ENCODE peak calls at places on chromosomes 2 and 18, in six cellular contexts. M, J, R, P, K and C are unnamed samples.

GRCh38 chr2:210475726-210476125 is 833 bp downstream of the LANCL1 start:
- DNase-seq in K (no peak), R (no peak), P (no peak), M (no peak), J (no peak), C (no peak)

GRCh38 chr2:212902421-212902820 is 249.0 kb downstream of the IKZF2 start:
- DNase-seq in R (no peak), J (no peak), P (no peak), K (no peak), M (no peak), C (no peak)

GRCh38 chr2:199747427-199747826 is 103.6 kb downstream of the FTCDNL1 start:
- DNase-seq in J (no peak), K (no peak), M (no peak), P (no peak), R (no peak), C (no peak)

GRCh38 chr2:110999626-111000025 is 121.1 kb upstream of the BCL2L11 start:
- DNase-seq in R (no peak), K (no peak), M (no peak), J (no peak), P (no peak), C (no peak)

GRCh38 chr18:10771053-10771709 is 245.4 kb downstream of the NAPG start:
- DNase-seq in R (peak; percentile 74), P (no peak), M (peak; percentile 67), K (no peak), J (no peak), C (no peak)

GRCh38 chr2:58042486-58042970 is 4.1 kb upstream of the VRK2 start:
- DNase-seq in R (peak; percentile 59), J (no peak), P (no peak), M (peak; percentile 89), K (no peak), C (no peak)

GRCh38 chr2:3128786-3129185 is 248.8 kb downstream of the EIPR1 start:
- DNase-seq in P (no peak), J (no peak), M (no peak), R (no peak), K (no peak), C (no peak)

GRCh38 chr2:128442891-128443302 is 124.2 kb upstream of the HS6ST1 start:
- DNase-seq in R (peak; percentile 30), P (no peak), K (peak; percentile 70), J (peak; percentile 60), M (no peak), C (no peak)

GRCh38 chr18:67211646-67212045 is 304.9 kb downstream of the DSEL start:
- DNase-seq in M (peak; percentile 12), J (no peak), R (no peak), P (no peak), K (peak; percentile 8), C (no peak)

GRCh38 chr2:143489135-143489534 is 359.9 kb downstream of the ARHGAP15 start:
- DNase-seq in J (no peak), M (peak; percentile 93), P (no peak), K (no peak), R (peak; percentile 68), C (no peak)

GRCh38 chr18:41700435-41700834 is 254.6 kb upstream of the PIK3C3 start:
- DNase-seq in P (no peak), J (no peak), R (no peak), M (no peak), K (no peak), C (no peak)

GRCh38 chr2:11869423-11869991 is 123.1 kb downstream of the LPIN1 start:
- DNase-seq in K (no peak), M (no peak), P (no peak), J (no peak), R (no peak), C (no peak)

GRCh38 chr2:224612581-224612980 is 27.4 kb upstream of the CUL3 start:
- DNase-seq in K (no peak), P (no peak), M (no peak), J (no peak), R (no peak), C (no peak)

GRCh38 chr2:237536083-237536415 is 30.3 kb upstream of the PRLH start:
- DNase-seq in K (no peak), P (no peak), J (no peak), M (no peak), R (no peak), C (no peak)

GRCh38 chr2:96163768-96164429 is 18.7 kb upstream of the DUSP2 start:
- DNase-seq in M (no peak), P (no peak), K (no peak), R (no peak), J (no peak), C (no peak)

GRCh38 chr2:3805120-3805519 is 101.7 kb downstream of the DCDC2C start:
- DNase-seq in M (no peak), P (no peak), J (peak; percentile 80), K (peak; percentile 72), R (no peak), C (peak; percentile 17)

GRCh38 chr2:65128297-65129190 is 1.4 kb downstream of the RAB1A start:
- DNase-seq in K (no peak), J (no peak), P (no peak), M (peak; percentile 45), R (peak; percentile 80), C (no peak)

GRCh38 chr18:9792565-9793226 is 84.6 kb downstream of the RAB31 start:
- DNase-seq in P (no peak), M (no peak), J (peak; percentile 77), K (peak; percentile 71), R (no peak), C (no peak)

GRCh38 chr2:212905640-212906201 is 245.7 kb downstream of the IKZF2 start:
- DNase-seq in K (no peak), P (no peak), M (peak; percentile 6), J (no peak), R (peak; percentile 31), C (peak; percentile 39)

GRCh38 chr2:120794716-120795115 is 59.0 kb downstream of the GLI2 start:
- DNase-seq in K (no peak), M (peak; percentile 77), P (no peak), J (no peak), R (peak; percentile 49), C (no peak)
- H2BK15ac ChIP-seq in K (no peak overlapping the region), M (no peak overlapping the region), P (no peak overlapping the region), J (no peak overlapping the region), R (no peak overlapping the region), C (no peak overlapping the region)

GRCh38 chr2:144511945-144512344 is 8.0 kb downstream of the ZEB2 start:
- DNase-seq in P (no peak), M (no peak), J (no peak), K (no peak), R (no peak), C (no peak)

GRCh38 chr2:144513388-144514100 is 6.4 kb downstream of the ZEB2 start:
- DNase-seq in R (peak; percentile 84), M (peak; percentile 81), P (no peak), J (no peak), K (peak; percentile 65), C (no peak)

GRCh38 chr2:144511222-144511855 is 8.6 kb downstream of the ZEB2 start:
- DNase-seq in R (no peak), M (no peak), P (no peak), K (no peak), J (no peak), C (no peak)

GRCh38 chr2:144514731-144515424 is 5.0 kb downstream of the ZEB2 start:
- DNase-seq in P (no peak), J (no peak), R (no peak), M (no peak), K (no peak), C (no peak)

GRCh38 chr2:144512421-144513272 is 7.3 kb downstream of the ZEB2 start:
- DNase-seq in M (no peak), J (no peak), R (no peak), K (no peak), P (no peak), C (no peak)
- H3K4me1 ChIP-seq in M (peaks cover 28% of the 10 kb centered on the region), J (peaks cover 17% of the 10 kb centered on the region), R (peaks cover 20% of the 10 kb centered on the region), K (peaks cover 18% of the 10 kb centered on the region), P (peaks cover 49% of the 10 kb centered on the region), C (peaks cover 33% of the 10 kb centered on the region)

GRCh38 chr2:105626391-105626990 is 118.2 kb upstream of the NCK2 start:
- DNase-seq in M (no peak), J (no peak), P (no peak), R (no peak), K (no peak), C (no peak)
- H2BK15ac ChIP-seq in M (no peak overlapping the region), J (no peak overlapping the region), P (no peak overlapping the region), R (no peak overlapping the region), K (no peak overlapping the region), C (no peak overlapping the region)

DNA sequence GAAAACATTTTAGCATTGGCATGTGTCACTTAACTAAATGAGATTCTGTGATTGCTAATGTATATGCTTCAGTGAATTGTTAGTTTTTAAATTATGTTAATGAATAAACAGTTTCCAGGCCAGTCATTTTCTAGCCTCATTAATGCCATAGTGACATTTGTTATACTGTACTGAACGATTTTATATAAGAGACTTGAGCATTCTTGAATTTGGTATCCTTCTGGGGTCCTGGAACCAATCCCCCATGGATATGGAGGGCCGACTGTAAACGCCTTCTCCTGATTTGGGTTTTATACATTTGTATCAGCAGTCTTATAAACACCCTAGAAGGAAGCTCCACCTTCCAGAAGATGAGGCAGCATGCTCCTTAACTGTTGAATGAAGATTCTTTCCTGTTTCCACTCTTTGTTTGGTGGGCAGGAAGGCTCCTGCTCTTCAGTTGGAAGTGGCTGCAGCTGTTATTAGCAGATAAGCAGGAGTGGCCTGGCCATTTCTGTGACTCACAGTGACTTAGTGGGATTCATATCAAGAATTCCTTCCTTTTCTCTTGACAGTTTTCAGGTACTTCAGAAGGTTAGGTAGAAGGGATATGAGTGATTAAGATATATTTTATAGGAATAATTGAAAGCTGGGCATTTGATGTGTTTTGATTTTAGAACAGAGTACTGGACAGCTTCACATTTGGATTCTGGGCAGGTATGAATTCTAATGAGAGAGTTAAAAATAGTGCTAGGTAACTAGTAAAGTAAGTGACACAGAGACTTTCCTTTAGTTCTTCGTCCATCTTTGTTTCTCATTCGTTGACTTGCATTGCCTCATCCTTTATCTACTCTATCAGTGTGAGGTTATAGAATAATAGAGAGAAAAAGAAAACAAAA is 124.9 kb downstream of the PLCL1 start:
- DNase-seq in K (peak; percentile 27), R (no peak), J (no peak), P (no peak), M (no peak), C (no peak)
- H3K4me1 ChIP-seq in K (no peaks in the 10 kb centered on the region), R (no peaks in the 10 kb centered on the region), J (no peaks in the 10 kb centered on the region), P (no peaks in the 10 kb centered on the region), M (no peaks in the 10 kb centered on the region), C (peaks cover 2% of the 10 kb centered on the region)

GRCh38 chr18:57436193-57436964 is 1.2 kb downstream of the ONECUT2 start:
- DNase-seq in J (no peak), R (no peak), P (no peak), K (peak; percentile 12), M (no peak), C (no peak)

GRCh38 chr18:57435851-57436192 is 648 bp downstream of the ONECUT2 start:
- DNase-seq in K (no peak), M (no peak), R (no peak), J (no peak), P (no peak), C (no peak)

GRCh38 chr18:57437433-57437781 is 2.2 kb downstream of the ONECUT2 start:
- DNase-seq in R (no peak), M (no peak), J (peak; percentile 61), P (no peak), K (peak; percentile 69), C (no peak)

GRCh38 chr18:57437782-57438668 is 2.9 kb downstream of the ONECUT2 start:
- DNase-seq in K (peak; percentile 93), M (peak; percentile 26), J (peak; percentile 92), R (no peak), P (no peak), C (peak; percentile 83)

DNA sequence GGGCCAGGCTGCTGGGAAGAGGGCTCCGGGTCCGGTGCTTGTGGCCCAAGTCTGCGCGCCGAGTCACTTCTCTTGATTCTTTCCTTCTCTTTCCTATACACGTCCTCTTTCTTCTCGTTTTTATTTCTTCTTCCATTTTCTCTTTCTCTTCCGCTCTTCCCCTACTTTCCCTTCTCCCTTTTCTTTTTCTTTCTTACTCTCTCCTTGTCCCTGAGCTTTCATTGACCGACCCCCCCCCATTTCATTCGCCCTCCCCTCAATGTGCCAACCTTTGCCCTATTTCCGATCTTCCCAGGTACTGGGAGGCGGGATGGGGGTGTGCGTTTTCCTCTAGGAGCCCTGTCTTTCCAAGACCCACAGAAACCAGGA is 1.8 kb downstream of the ONECUT2 start:
- DNase-seq in P (no peak), K (no peak), R (no peak), M (no peak), J (no peak), C (no peak)
- H2BK15ac ChIP-seq in P (no peak overlapping the region), K (no peak overlapping the region), R (no peak overlapping the region), M (no peak overlapping the region), J (no peak overlapping the region), C (no peak overlapping the region)